ENCODE peak calls at places on chromosomes 3 and 15, in eight cellular contexts. C, E, L, D, J, V, N and Y are unnamed samples. For H3K4me1, the result is how much of the 10 kb centered on the place peaks cover.

GRCh38 chr15:96851613-96852012 is 521.1 kb downstream of the NR2F2 start:
- DNase-seq in L (no peak), E (no peak), D (no peak), C (no peak), N (no peak), V (no peak), J (peak), Y (peak)

GRCh38 chr3:148604270-148605085 is 93.2 kb upstream of the AGTR1 start:
- DNase-seq in C (no peak), J (peak), D (no peak), V (no peak), L (no peak), N (no peak), E (no peak), Y (no peak)

GRCh38 chr3:119559441-119559963 is at the start of gene CD80:
- DNase-seq in J (peak), E (peak), V (peak), N (peak), L (no peak), C (peak), D (peak), Y (peak)

GRCh38 chr3:414063-414462 is 217.5 kb downstream of the CHL1 start:
- DNase-seq in D (peak), V (no peak), J (peak), N (no peak), E (no peak), L (no peak), C (no peak), Y (peak)

GRCh38 chr15:89776274-89777072 is at the start of gene MESP2:
- DNase-seq in J (peak), V (peak), N (peak), E (peak), D (peak), C (peak), L (peak), Y (peak)

GRCh38 chr3:184592411-184593200 is 31.0 kb downstream of the EPHB3 start:
- DNase-seq in E (peak), C (no peak), L (peak), D (no peak), J (no peak), N (no peak), V (no peak), Y (peak)

GRCh38 chr3:99330281-99330680 is 308.1 kb upstream of the COL8A1 start:
- DNase-seq in N (no peak), E (peak), L (no peak), D (no peak), V (no peak), J (peak), C (no peak), Y (peak)

GRCh38 chr3:197590313-197590962 is 34.7 kb upstream of the BDH1 start:
- DNase-seq in J (peak), V (no peak), N (no peak), E (no peak), D (no peak), C (no peak), L (no peak), Y (no peak)

GRCh38 chr3:179108091-179108490 is 36.5 kb upstream of the ZMAT3 start:
- DNase-seq in E (no peak), J (peak), V (no peak), N (no peak), D (no peak), L (no peak), C (no peak), Y (no peak)

GRCh38 chr3:197124713-197125112 is 95.1 kb upstream of the MELTF start:
- DNase-seq in J (no peak), N (no peak), L (no peak), E (no peak), D (no peak), V (no peak), C (no peak), Y (peak)

GRCh38 chr3:42823351-42823750 is 14.1 kb downstream of the ACKR2 start:
- DNase-seq in C (no peak), V (no peak), L (no peak), N (no peak), D (no peak), E (no peak), J (no peak), Y (no peak)

GRCh38 chr3:45688194-45688881 is 858 bp upstream of the SACM1L start:
- DNase-seq in L (no peak), N (peak), C (no peak), V (no peak), E (peak), J (peak), D (peak), Y (peak)

DNA sequence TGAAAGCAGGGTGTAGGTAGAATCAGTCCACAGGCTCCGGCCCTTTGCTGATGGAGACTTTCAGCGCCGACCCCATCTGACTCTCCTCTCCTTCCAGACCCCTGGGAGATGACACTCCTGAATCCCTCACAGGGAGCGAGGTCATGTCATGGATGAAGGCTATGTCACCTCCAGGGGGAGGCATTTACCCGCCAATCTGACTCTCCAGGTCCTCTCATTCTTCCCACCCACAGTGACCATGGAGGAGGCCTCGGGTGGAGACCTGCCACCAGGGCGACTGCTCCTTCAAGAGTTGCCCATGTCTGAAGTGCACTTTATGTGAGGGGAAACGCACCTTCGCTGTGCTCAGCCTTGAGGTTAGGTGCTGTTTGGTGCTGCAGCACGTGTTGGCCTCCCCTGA is 112.7 kb downstream of the KLF13 start:
- DNase-seq in D (peak), J (peak), V (no peak), L (no peak), N (no peak), C (no peak), E (no peak), Y (no peak)
- H3K4me1 ChIP-seq in D (under half), J (under half), V (under half), L (under half), N (half or more), C (half or more), E (under half), Y (under half)

GRCh38 chr3:37902674-37903073 is 41.0 kb downstream of the CTDSPL start:
- DNase-seq in E (no peak), J (no peak), N (no peak), V (no peak), L (no peak), C (no peak), D (no peak), Y (no peak)

GRCh38 chr3:37903734-37904133 is 42.1 kb downstream of the CTDSPL start:
- DNase-seq in C (no peak), L (no peak), D (no peak), V (no peak), N (no peak), J (no peak), E (no peak), Y (no peak)

GRCh38 chr3:37901721-37902120 is 40.0 kb downstream of the CTDSPL start:
- DNase-seq in D (no peak), V (no peak), C (no peak), J (no peak), N (no peak), E (no peak), L (no peak), Y (no peak)

GRCh38 chr3:37904614-37905047 is 43.0 kb downstream of the CTDSPL start:
- DNase-seq in V (no peak), L (no peak), J (no peak), C (no peak), E (no peak), N (no peak), D (no peak), Y (no peak)

GRCh38 chr3:37903320-37903719 is 41.6 kb downstream of the CTDSPL start:
- DNase-seq in E (no peak), V (no peak), N (no peak), D (no peak), C (no peak), J (no peak), L (no peak), Y (no peak)
- H3K4me1 ChIP-seq in E (under half), V (under half), N (under half), D (under half), C (under half), J (under half), L (under half), Y (under half)

GRCh38 chr3:123084192-123084591 is 17.4 kb downstream of the PDIA5 start:
- DNase-seq in N (no peak), J (no peak), V (no peak), E (peak), D (no peak), L (no peak), C (no peak), Y (no peak)
- H3K4me1 ChIP-seq in N (under half), J (under half), V (under half), E (under half), D (half or more), L (under half), C (under half), Y (half or more)

GRCh38 chr3:194686414-194686815 is 732 bp downstream of the FAM43A start:
- DNase-seq in E (no peak), D (no peak), V (no peak), N (no peak), C (no peak), J (no peak), L (no peak), Y (no peak)

GRCh38 chr3:194685723-194686413 is at the start of gene FAM43A:
- DNase-seq in E (peak), J (peak), V (peak), L (peak), C (peak), D (peak), N (peak), Y (peak)

GRCh38 chr3:194686816-194687637 is 1.3 kb downstream of the FAM43A start:
- DNase-seq in D (no peak), N (peak), C (peak), E (peak), L (peak), V (peak), J (peak), Y (peak)

GRCh38 chr3:194683431-194683830 is 2.3 kb upstream of the FAM43A start:
- DNase-seq in V (no peak), C (no peak), L (no peak), E (no peak), J (no peak), N (no peak), D (no peak), Y (no peak)

GRCh38 chr3:194685050-194685722 is 497 bp upstream of the FAM43A start:
- DNase-seq in J (no peak), D (no peak), N (no peak), L (no peak), E (no peak), C (peak), V (no peak), Y (no peak)
- H3K4me1 ChIP-seq in J (under half), D (under half), N (under half), L (under half), E (under half), C (half or more), V (half or more), Y (under half)

GRCh38 chr15:98855067-98855814 is 152.4 kb downstream of the PGPEP1L start:
- DNase-seq in V (no peak), C (no peak), E (no peak), J (peak), L (no peak), N (no peak), D (no peak), Y (no peak)
- H3K4me1 ChIP-seq in V (under half), C (under half), E (under half), J (half or more), L (under half), N (under half), D (under half), Y (under half)

DNA sequence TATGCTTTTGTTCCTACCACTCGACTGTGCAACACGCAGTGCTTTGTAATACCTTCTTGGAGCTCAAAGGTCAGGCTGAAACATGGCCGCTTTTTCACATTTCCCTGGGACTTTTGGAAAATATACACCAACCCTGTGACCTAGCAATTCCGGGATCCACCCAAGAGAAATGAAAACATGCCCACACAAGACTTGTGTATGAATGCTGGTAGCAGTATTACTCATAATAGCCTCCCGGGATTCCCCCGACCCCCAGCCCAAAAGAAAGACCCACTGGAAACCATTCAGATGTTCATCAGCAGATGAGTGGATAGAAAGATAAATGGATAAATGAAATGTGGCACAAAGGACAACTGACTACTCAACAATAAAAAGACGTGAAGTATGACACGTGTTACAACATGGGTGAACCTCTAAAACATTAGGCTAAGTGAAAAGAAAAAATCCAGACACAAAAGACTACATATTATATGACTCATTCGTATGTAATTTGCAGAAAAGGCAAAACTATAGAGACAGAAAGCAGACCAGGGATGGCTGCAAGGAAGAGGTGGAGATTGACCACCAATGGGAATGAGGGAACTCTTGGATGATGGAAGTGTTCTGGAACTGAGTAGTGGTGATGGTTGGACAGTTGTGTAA is 104.1 kb downstream of the PGPEP1L start:
- DNase-seq in N (no peak), J (peak), V (no peak), D (no peak), C (no peak), E (no peak), L (no peak), Y (peak)
- H3K4me1 ChIP-seq in N (under half), J (half or more), V (under half), D (under half), C (under half), E (under half), L (under half), Y (under half)

GRCh38 chr3:24525557-24525956 is 30.9 kb upstream of the THRB start:
- DNase-seq in L (no peak), N (no peak), E (no peak), D (no peak), V (no peak), C (no peak), J (no peak), Y (no peak)
- H3K4me1 ChIP-seq in L (under half), N (under half), E (under half), D (under half), V (under half), C (under half), J (under half), Y (under half)

DNA sequence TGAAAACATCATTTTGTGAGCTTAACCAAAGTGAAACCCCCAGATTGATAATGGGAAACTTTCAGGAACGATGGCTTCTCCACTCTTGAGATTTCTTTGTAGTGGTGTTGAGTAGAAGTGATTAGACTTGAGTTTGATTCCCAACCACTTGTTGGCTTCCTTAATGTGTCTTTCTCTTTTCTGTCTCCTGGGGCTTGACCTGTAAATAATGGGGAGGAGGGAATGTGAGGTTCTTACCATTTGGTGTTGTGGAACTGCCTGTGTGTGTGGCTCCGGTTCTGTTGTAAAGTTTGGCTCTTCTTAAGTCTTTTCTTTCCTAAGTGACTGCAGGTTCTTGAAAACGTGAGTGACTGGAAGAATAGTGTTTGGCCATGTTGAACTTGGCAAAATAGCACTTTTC is 2.7 kb downstream of the CDV3 start:
- DNase-seq in E (no peak), N (no peak), L (no peak), V (no peak), J (no peak), C (no peak), D (no peak), Y (peak)
- H3K4me1 ChIP-seq in E (under half), N (half or more), L (under half), V (half or more), J (under half), C (half or more), D (under half), Y (under half)